ENCODE peak calls at places on chromosomes 11 and 22, in nine cellular contexts. Z is heart left ventricle; J is cardiac muscle cell; V is AG09319; U is endothelial cell; R is CD4-positive, alpha-beta T cell; I is WERI-Rb-1; A is tibial nerve; Q is NB4. F is an unnamed sample.

GRCh38 chr11:65625628-65626342 is 10.2 kb downstream of the PCNX3 start:
- DNase-seq in U (peak), Q (peak), J (peak), I (peak), R (peak), V (no peak), A (no peak), Z (peak), F (peak)

GRCh38 chr11:115616941-115617340 is 112.7 kb upstream of the CADM1 start:
- DNase-seq in R (no peak), I (no peak), Q (peak), A (no peak), U (no peak), Z (peak), V (peak), J (peak), F (peak)

GRCh38 chr22:21015051-21016006 is at the start of gene P2RX6:
- DNase-seq in Z (no peak), Q (peak), R (no peak), U (no peak), I (no peak), A (no peak), V (no peak), J (no peak), F (no peak)

GRCh38 chr22:30214703-30215405 is 31.7 kb downstream of the LIF start:
- DNase-seq in I (no peak), Q (no peak), J (no peak), R (no peak), A (no peak), U (no peak), Z (no peak), V (no peak), F (no peak)

GRCh38 chr11:42544726-42545125 is 767.1 kb upstream of the API5 start:
- DNase-seq in Z (no peak), Q (no peak), J (no peak), R (no peak), V (no peak), A (no peak), I (no peak), U (no peak), F (no peak)

GRCh38 chr11:96221244-96222070 is 121.5 kb downstream of the MAML2 start:
- DNase-seq in Z (no peak), I (no peak), R (no peak), V (no peak), Q (no peak), A (no peak), U (no peak), J (no peak), F (no peak)

GRCh38 chr22:20805972-20806471 is 32.1 kb downstream of the SERPIND1 start:
- DNase-seq in Z (no peak), V (no peak), J (peak), R (no peak), U (no peak), Q (no peak), A (no peak), I (no peak), F (no peak)

GRCh38 chr22:20024225-20025087 is 3.5 kb downstream of the TANGO2 start:
- DNase-seq in Q (no peak), A (no peak), V (no peak), I (peak), J (no peak), Z (peak), R (no peak), U (no peak), F (no peak)

GRCh38 chr11:2406476-2406875 is 5.9 kb downstream of the TSSC4 start:
- DNase-seq in Q (no peak), U (no peak), A (no peak), Z (no peak), I (no peak), R (no peak), J (no peak), V (no peak), F (no peak)

GRCh38 chr11:66151273-66151672 is 81.2 kb downstream of the PACS1 start:
- DNase-seq in I (peak), V (no peak), R (no peak), U (no peak), Z (no peak), Q (no peak), J (peak), A (no peak), F (no peak)

GRCh38 chr22:22928666-22929380 is 41.2 kb downstream of the IGLL5 start:
- DNase-seq in Q (peak), J (peak), V (no peak), A (no peak), U (no peak), R (peak), Z (peak), I (no peak), F (no peak)

GRCh38 chr11:9600651-9601040 is 27.2 kb downstream of the WEE1 start:
- DNase-seq in Q (no peak), I (no peak), U (no peak), Z (no peak), V (no peak), R (no peak), J (no peak), A (no peak), F (no peak)

GRCh38 chr11:128610765-128611617 is 23.6 kb upstream of the ETS1 start:
- DNase-seq in R (peak), J (no peak), U (no peak), V (no peak), I (no peak), Z (no peak), Q (no peak), A (no peak), F (no peak)

GRCh38 chr11:11349870-11350325 is 3.2 kb downstream of the CSNK2A3 start:
- DNase-seq in J (peak), A (no peak), I (no peak), V (peak), U (no peak), R (no peak), Q (no peak), Z (no peak), F (no peak)

GRCh38 chr11:5521540-5521939 is 5.0 kb upstream of the UBQLNL start:
- DNase-seq in Q (no peak), J (no peak), U (no peak), Z (no peak), I (no peak), A (no peak), V (no peak), R (no peak), F (no peak)

GRCh38 chr11:111387318-111387863 is 8.3 kb upstream of the POU2AF1 start:
- DNase-seq in Z (no peak), I (no peak), Q (no peak), U (no peak), V (no peak), A (no peak), J (no peak), R (no peak), F (no peak)

GRCh38 chr22:31122532-31123291 is at the start of gene INPP5J:
- DNase-seq in V (no peak), Z (no peak), A (no peak), J (peak), R (no peak), U (no peak), I (peak), Q (no peak), F (peak)

GRCh38 chr11:15307600-15307999 is 192.9 kb downstream of the INSC start:
- DNase-seq in J (no peak), U (no peak), V (no peak), R (no peak), Z (no peak), Q (no peak), A (no peak), I (no peak), F (peak)

GRCh38 chr11:122617297-122617696 is 38.2 kb upstream of the UBASH3B start:
- DNase-seq in R (no peak), V (no peak), A (no peak), J (no peak), U (no peak), I (no peak), Q (no peak), Z (no peak), F (no peak)

GRCh38 chr11:123286761-123287160 is 91.7 kb upstream of the CLMP start:
- DNase-seq in J (peak), R (no peak), V (no peak), U (no peak), Z (no peak), I (no peak), Q (no peak), A (no peak), F (no peak)

GRCh38 chr11:121418625-121419114 is 33.4 kb upstream of the SORL1 start:
- DNase-seq in I (no peak), U (no peak), V (no peak), R (peak), A (no peak), Z (no peak), J (peak), Q (peak), F (no peak)

GRCh38 chr11:18277560-18278271 is 11.7 kb downstream of the SAA1 start:
- DNase-seq in V (no peak), R (no peak), J (peak), I (no peak), Z (no peak), A (no peak), Q (peak), U (no peak), F (no peak)

GRCh38 chr11:76030286-76030685 is 176.0 kb downstream of the WNT11 start:
- DNase-seq in A (no peak), Q (no peak), V (no peak), Z (no peak), I (no peak), U (no peak), J (peak), R (no peak), F (no peak)

GRCh38 chr11:2791521-2792375 is 92.0 kb upstream of the KCNQ1OT1 start:
- DNase-seq in Q (no peak), Z (peak), V (no peak), A (peak), U (no peak), J (no peak), I (peak), R (peak), F (peak)

GRCh38 chr11:120339394-120339890 is 3.2 kb downstream of the ARHGEF12 start:
- DNase-seq in A (no peak), Q (no peak), I (no peak), R (no peak), V (no peak), J (no peak), U (peak), Z (no peak), F (no peak)

GRCh38 chr22:35627267-35628041 is 10.3 kb upstream of the MB start:
- DNase-seq in V (peak), Q (peak), U (peak), A (peak), Z (peak), I (peak), J (peak), R (peak), F (peak)

GRCh38 chr11:16013242-16013641 is 343.1 kb downstream of the SOX6 start:
- DNase-seq in J (no peak), A (no peak), Z (no peak), V (no peak), R (no peak), Q (no peak), U (no peak), I (no peak), F (no peak)

GRCh38 chr11:28834877-28835276 is 726.7 kb downstream of the METTL15 start:
- DNase-seq in Z (no peak), R (no peak), V (no peak), I (peak), Q (no peak), U (no peak), J (peak), A (no peak), F (no peak)

GRCh38 chr11:118606157-118606843 is 1.1 kb upstream of the PHLDB1 start:
- DNase-seq in I (peak), R (no peak), V (no peak), A (no peak), J (peak), Z (no peak), Q (no peak), U (no peak), F (peak)

GRCh38 chr22:50261615-50262459 is at the start of gene MAPK12:
- DNase-seq in U (no peak), Q (peak), A (no peak), R (no peak), Z (no peak), I (peak), V (no peak), J (peak), F (peak)

GRCh38 chr11:20211691-20212090 is 51.4 kb upstream of the DBX1 start:
- DNase-seq in J (no peak), U (no peak), A (no peak), Z (no peak), V (no peak), I (no peak), R (no peak), Q (no peak), F (no peak)

GRCh38 chr22:42283288-42284229 is 13.1 kb upstream of the TCF20 start:
- DNase-seq in R (no peak), U (no peak), J (peak), I (no peak), Z (peak), Q (peak), A (no peak), V (no peak), F (peak)

GRCh38 chr11:72609045-72609444 is 65.2 kb downstream of the PDE2A start:
- DNase-seq in U (no peak), I (no peak), Q (peak), R (no peak), V (no peak), Z (no peak), A (no peak), J (peak), F (no peak)

GRCh38 chr22:22666307-22667091 is 22.1 kb downstream of the GGTLC2 start:
- DNase-seq in Q (peak), U (peak), J (peak), V (peak), I (peak), Z (no peak), R (no peak), A (no peak), F (peak)

GRCh38 chr11:2559527-2560311 is 114.9 kb downstream of the KCNQ1 start:
- DNase-seq in V (no peak), R (no peak), Q (peak), Z (peak), U (no peak), I (no peak), J (no peak), A (peak), F (no peak)

GRCh38 chr11:72719144-72719543 is 33.1 kb downstream of the ARAP1 start:
- DNase-seq in R (no peak), U (no peak), J (peak), V (no peak), A (no peak), Z (no peak), I (no peak), Q (peak), F (no peak)

GRCh38 chr11:101436511-101437142 is 147.2 kb downstream of the TRPC6 start:
- DNase-seq in A (no peak), I (peak), R (no peak), Q (peak), J (peak), V (no peak), U (peak), Z (no peak), F (peak)

GRCh38 chr22:21762712-21763581 is 27.4 kb upstream of the YPEL1 start:
- DNase-seq in R (no peak), Q (no peak), A (no peak), V (no peak), Z (no peak), J (no peak), U (no peak), I (no peak), F (no peak)

GRCh38 chr11:86335131-86335768 is 33.2 kb downstream of the HIKESHI start:
- DNase-seq in A (no peak), I (no peak), R (no peak), Q (no peak), V (no peak), J (no peak), Z (no peak), U (no peak), F (no peak)

DNA sequence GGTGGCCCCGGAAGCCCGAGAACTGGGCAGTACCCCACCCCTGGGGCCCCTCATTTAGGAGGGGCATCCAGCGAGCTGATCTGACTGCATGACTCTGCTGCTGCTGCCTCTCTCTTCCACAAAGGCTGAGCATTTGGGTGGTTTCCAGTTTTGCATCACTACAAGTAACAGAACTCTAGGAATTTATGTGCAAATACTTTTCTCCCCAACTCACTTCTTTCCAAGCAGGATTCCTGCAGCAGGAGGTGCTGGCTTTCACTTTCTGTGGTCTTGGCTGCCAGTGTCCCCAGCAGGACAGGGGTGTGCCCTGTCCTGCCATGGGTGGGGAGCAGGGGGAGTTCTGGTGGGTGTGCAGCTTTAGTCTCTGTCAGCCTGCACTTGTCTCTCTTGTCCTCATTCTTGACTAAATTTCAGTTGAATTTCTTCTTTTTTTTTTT is 21.2 kb downstream of the UPB1 start:
- DNase-seq in V (peak), R (no peak), A (no peak), U (no peak), Q (peak), J (peak), I (no peak), Z (peak), F (no peak)
- TF ChIP-seq CTCF in V (peak), R (no peak), A (no peak), U (no peak), Q (no peak), J (peak), I (no peak), Z (no peak), F (no peak)

DNA sequence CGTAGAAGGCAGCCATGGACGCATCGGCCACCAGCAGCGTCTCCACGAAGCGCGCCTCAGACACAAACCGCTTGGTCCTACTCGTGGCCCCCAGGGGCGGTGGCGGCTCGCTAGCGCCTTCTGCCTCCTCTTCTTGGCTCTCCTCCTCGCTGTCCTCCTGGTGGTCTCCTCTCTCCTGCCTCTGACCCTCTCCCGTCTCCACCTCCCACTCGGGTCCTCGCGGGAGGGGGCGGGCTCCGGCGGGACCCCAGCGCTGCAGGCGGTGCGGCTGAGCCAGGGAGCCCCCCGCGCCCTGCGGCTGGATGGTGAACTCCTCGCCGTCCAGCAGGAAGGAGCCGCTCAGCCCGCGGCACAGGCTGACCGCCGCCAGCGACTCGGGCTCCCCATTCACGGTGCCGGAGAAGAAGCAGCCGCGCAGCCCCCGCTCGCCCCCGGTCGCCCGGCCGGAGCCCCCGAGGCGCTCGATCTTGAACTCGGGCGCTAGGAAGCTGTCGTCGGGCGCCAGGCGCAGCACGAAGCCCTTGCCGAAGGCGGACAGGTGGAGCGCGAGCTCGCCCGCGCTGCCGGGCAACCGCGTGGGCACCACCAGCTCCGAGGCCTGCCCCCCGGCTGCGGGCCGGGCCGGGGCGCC is 713 bp downstream of the ADAMTS8 start:
- DNase-seq in R (no peak), J (no peak), Z (peak), V (no peak), I (peak), U (peak), Q (no peak), A (no peak), F (peak)
- TF ChIP-seq CTCF in R (no peak), J (peak), Z (peak), V (peak), I (peak), U (no peak), Q (no peak), A (peak), F (peak)

DNA sequence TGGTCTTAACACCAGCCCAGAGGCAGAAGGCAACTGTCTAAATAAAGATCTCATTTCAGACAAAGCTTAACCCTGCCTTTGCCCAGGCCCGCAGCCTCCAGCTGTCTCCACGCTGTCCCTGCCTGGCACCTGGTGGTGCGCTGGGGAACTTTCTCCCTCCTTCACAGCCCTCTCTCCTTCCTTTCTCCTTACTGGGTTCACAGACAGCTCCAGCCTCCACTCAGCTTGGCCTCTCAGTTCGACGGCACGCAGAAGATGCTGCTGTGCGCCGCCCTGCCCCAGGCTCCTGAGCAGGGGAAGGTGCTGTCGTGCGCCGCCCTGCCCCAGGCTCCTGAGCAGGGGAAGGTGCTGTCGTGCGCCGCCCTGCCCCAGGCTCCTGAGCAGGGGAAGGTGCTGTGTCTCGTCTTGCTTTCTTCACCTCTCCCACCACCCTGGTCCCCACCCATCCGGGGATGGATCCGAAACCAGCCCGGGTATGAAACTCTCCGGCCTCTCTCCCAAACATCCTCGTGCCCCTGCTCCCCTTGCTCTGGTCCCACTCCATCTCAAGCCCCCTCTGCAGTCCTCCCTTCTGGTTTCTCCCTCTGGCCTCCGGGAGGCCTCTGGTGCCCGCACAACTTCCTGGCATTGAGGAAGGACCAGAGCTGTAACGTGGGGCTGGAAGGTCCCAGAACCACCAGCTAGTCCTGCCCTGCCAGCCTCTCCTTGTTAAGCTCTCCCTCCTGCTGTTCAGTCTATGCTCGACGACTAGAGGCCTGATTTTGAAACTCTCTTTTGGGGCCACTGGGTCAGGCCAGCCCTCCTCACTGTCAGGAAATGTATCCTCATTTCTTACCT is 22.9 kb upstream of the JAM3 start:
- DNase-seq in Z (peak), R (no peak), V (no peak), Q (peak), J (peak), I (peak), A (no peak), U (peak), F (peak)
- TF ChIP-seq CTCF in Z (peak), R (no peak), V (peak), Q (peak), J (peak), I (peak), A (no peak), U (no peak), F (peak)

DNA sequence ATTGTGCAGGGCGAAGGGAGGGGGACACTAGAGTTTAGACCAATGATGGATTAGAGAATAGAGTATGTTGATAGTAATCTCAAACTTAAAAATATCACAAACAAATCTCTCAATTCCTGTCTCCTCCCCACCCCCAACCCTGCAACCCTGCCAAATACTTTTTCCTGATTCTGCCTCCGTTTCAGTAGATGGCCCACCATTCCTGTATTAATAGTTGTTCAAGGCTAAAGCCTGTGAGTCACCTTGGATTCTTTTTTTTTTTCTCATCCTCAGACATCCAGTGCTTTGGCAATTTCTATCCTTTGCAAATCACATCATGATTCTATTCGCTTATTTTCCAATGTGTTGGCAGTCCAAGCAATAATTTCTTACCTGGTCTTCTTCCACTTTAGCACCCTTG is 207.9 kb downstream of the DYNC2H1 start:
- DNase-seq in I (no peak), R (no peak), J (no peak), V (no peak), U (no peak), Q (no peak), A (no peak), Z (no peak), F (no peak)
- TF ChIP-seq CTCF in I (no peak), R (no peak), J (no peak), V (no peak), U (no peak), Q (no peak), A (no peak), Z (no peak), F (no peak)

DNA sequence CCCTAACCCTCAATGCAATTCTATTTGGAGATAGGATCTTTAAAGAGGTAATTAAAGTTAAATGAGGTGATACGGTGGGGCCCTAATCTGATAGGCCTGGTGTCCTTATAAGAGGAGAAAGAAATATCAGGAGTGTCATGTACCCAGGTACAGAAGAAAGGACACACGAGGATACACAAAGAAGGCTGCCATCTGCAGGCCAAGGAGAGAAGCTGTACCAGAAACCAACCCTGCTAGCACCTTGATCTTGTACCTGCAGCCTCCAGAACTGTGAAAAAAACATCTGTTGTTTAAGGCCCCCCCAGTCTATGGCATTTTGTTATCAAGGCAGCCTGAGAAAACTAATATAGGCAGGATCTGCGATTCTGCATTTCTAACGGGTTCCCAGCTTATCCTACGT is 44.2 kb downstream of the FBXO7 start:
- DNase-seq in I (no peak), Z (no peak), R (no peak), U (no peak), J (no peak), V (no peak), Q (peak), A (no peak), F (no peak)
- TF ChIP-seq CTCF in I (peak), Z (no peak), R (no peak), U (no peak), J (peak), V (peak), Q (peak), A (no peak), F (no peak)